ENCODE peak calls at places on chromosomes 1 and 21, in nine cellular contexts. S is CD8-positive, alpha-beta memory T cell; J is IMR-90; H is esophagus muscularis mucosa; F is lower lobe of right lung; M is heart left ventricle; I is pancreas; Z is SJSA1; T is uterus. Q is an unnamed sample.

GRCh38 chr1:93965888-93966287 is 56.7 kb upstream of the GCLM start:
- DNase-seq in Z (no peak), J (no peak), S (no peak), F (no peak), M (no peak), I (peak; percentile 16), H (peak; percentile 26), T (no peak), Q (no peak)

GRCh38 chr21:40404319-40404906 is 442.5 kb downstream of the DSCAM start:
- DNase-seq in Z (no peak), S (no peak), M (no peak), I (no peak), T (no peak), J (no peak), H (no peak), F (no peak), Q (no peak)

GRCh38 chr1:73537400-73537799 is 660.6 kb downstream of the LRRIQ3 start:
- DNase-seq in F (no peak), H (no peak), T (no peak), S (no peak), M (no peak), J (no peak), I (no peak), Z (no peak), Q (no peak)

GRCh38 chr1:2894381-2895041 is 93.0 kb upstream of the TTC34 start:
- DNase-seq in H (no peak), Z (no peak), F (no peak), M (no peak), T (no peak), S (peak; percentile 27), I (no peak), J (no peak), Q (peak; percentile 9)

GRCh38 chr1:235911876-235912275 is 45.2 kb upstream of the LYST start:
- DNase-seq in M (no peak), T (no peak), F (no peak), I (no peak), J (no peak), Z (no peak), H (no peak), S (no peak), Q (no peak)

GRCh38 chr1:55322842-55323241 is 107.7 kb upstream of the USP24 start:
- DNase-seq in S (no peak), T (no peak), Z (no peak), M (no peak), H (no peak), F (no peak), J (no peak), I (no peak), Q (no peak)

GRCh38 chr1:192600264-192600663 is 24.7 kb downstream of the RGS1 start:
- DNase-seq in H (no peak), J (no peak), M (no peak), S (no peak), Z (no peak), T (no peak), I (no peak), F (no peak), Q (no peak)

GRCh38 chr1:200039849-200040479 is 12.5 kb downstream of the NR5A2 start:
- DNase-seq in J (no peak), S (no peak), M (no peak), Z (no peak), F (no peak), T (no peak), H (no peak), I (no peak), Q (no peak)

GRCh38 chr1:152036316-152037216 is at the start of gene S100A11:
- DNase-seq in M (peak; percentile 92), I (peak; percentile 81), Z (peak; percentile 92), T (peak; percentile 88), J (peak; percentile 82), F (peak; percentile 97), S (peak; percentile 25), H (peak; percentile 96), Q (peak; percentile 60)

GRCh38 chr1:79875187-79875586 is 868.7 kb upstream of the ADGRL4 start:
- DNase-seq in Z (no peak), H (no peak), J (no peak), S (no peak), F (no peak), I (no peak), M (no peak), T (no peak), Q (no peak)

GRCh38 chr1:37755290-37755689 is 9.6 kb downstream of the EPHA10 start:
- DNase-seq in T (no peak), I (no peak), F (no peak), H (no peak), J (no peak), M (no peak), Z (no peak), S (no peak), Q (no peak)

GRCh38 chr1:41468082-41468762 is 16.3 kb downstream of the EDN2 start:
- DNase-seq in H (no peak), S (no peak), Z (no peak), F (no peak), M (no peak), T (no peak), J (no peak), I (no peak), Q (no peak)

GRCh38 chr1:243850013-243850367 is at the start of gene AKT3:
- DNase-seq in S (no peak), F (peak; percentile 78), J (no peak), M (no peak), T (no peak), Z (peak; percentile 86), I (peak; percentile 70), H (no peak), Q (no peak)

GRCh38 chr1:155207578-155208405 is at the start of gene THBS3:
- DNase-seq in Z (no peak), T (peak; percentile 75), J (peak; percentile 12), I (no peak), F (no peak), M (peak; percentile 62), S (no peak), H (no peak), Q (no peak)

GRCh38 chr1:165949335-165950130 is 122.1 kb downstream of the UCK2 start:
- DNase-seq in F (no peak), H (no peak), M (no peak), S (no peak), J (no peak), I (no peak), Z (no peak), T (no peak), Q (no peak)

GRCh38 chr21:42631142-42631541 is 22.3 kb upstream of the PDE9A start:
- DNase-seq in H (no peak), T (no peak), F (peak; percentile 10), Z (no peak), S (peak; percentile 43), M (no peak), J (no peak), I (no peak), Q (no peak)
- H3K27me3 ChIP-seq in H (no peaks in the 10 kb centered on the region), T (no peaks in the 10 kb centered on the region), F (peaks cover 6% of the 10 kb centered on the region), Z (peaks cover 4% of the 10 kb centered on the region), S (no peaks in the 10 kb centered on the region), M (no peaks in the 10 kb centered on the region), J (peaks cover 28% of the 10 kb centered on the region), I (no peaks in the 10 kb centered on the region), Q (no peaks in the 10 kb centered on the region)

DNA sequence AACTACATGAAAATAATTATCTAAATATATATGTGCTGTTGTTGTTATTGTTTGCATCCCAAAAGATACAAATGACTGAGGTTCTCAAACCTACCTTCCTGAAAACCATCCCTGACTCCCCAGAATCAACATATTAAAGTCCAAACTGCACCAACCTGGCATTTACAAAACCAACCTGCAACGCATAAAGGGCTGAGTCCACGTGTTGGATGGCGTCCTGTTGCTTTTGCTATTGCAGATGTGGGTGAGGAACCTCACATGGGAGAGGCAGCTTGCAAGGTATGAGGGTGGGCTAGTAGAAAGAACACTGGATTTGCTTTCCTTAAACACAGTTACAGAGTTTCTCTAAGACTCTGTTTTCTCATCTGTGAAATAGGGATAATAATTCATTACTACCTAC is 1.5 kb upstream of the C8B start:
- DNase-seq in M (no peak), T (no peak), F (no peak), H (no peak), S (no peak), J (no peak), I (no peak), Z (no peak), Q (no peak)
- H3K4me1 ChIP-seq in M (no peaks in the 10 kb centered on the region), T (no peaks in the 10 kb centered on the region), F (no peaks in the 10 kb centered on the region), H (no peaks in the 10 kb centered on the region), S (no peaks in the 10 kb centered on the region), J (no peaks in the 10 kb centered on the region), I (peaks cover 10% of the 10 kb centered on the region), Z (no peaks in the 10 kb centered on the region), Q (no peaks in the 10 kb centered on the region)

GRCh38 chr1:218351617-218352438 is 6.7 kb downstream of the TGFB2 start:
- DNase-seq in J (peak; percentile 66), M (no peak), I (no peak), F (no peak), T (peak; percentile 42), S (peak; percentile 28), H (no peak), Z (peak; percentile 58), Q (no peak)
- H3K4me3 ChIP-seq in J (peak overlapping the region; percentile 61), M (peak overlapping the region; percentile 36), I (no peak overlapping the region), F (peak overlapping the region; percentile 38), T (peak overlapping the region; percentile 24), S (peak overlapping the region; percentile 30), H (peak overlapping the region; percentile 48), Z (peak overlapping the region; percentile 18), Q (peak overlapping the region; percentile 53)

GRCh38 chr1:23567629-23567995 is 8.3 kb upstream of the ID3 start:
- DNase-seq in Z (no peak), S (no peak), F (peak; percentile 48), H (no peak), I (no peak), J (no peak), T (no peak), M (no peak), Q (no peak)

GRCh38 chr1:23567996-23568607 is 8.8 kb upstream of the ID3 start:
- DNase-seq in J (no peak), S (no peak), F (peak; percentile 50), M (peak; percentile 61), T (no peak), H (no peak), Z (no peak), I (no peak), Q (no peak)

GRCh38 chr1:23573574-23574182 is 14.4 kb upstream of the ID3 start:
- DNase-seq in F (no peak), T (no peak), H (no peak), Z (no peak), S (no peak), I (no peak), J (no peak), M (no peak), Q (no peak)

GRCh38 chr1:23568608-23569383 is 9.5 kb upstream of the ID3 start:
- DNase-seq in F (no peak), M (no peak), Z (no peak), I (no peak), S (no peak), H (no peak), J (no peak), T (no peak), Q (no peak)

DNA sequence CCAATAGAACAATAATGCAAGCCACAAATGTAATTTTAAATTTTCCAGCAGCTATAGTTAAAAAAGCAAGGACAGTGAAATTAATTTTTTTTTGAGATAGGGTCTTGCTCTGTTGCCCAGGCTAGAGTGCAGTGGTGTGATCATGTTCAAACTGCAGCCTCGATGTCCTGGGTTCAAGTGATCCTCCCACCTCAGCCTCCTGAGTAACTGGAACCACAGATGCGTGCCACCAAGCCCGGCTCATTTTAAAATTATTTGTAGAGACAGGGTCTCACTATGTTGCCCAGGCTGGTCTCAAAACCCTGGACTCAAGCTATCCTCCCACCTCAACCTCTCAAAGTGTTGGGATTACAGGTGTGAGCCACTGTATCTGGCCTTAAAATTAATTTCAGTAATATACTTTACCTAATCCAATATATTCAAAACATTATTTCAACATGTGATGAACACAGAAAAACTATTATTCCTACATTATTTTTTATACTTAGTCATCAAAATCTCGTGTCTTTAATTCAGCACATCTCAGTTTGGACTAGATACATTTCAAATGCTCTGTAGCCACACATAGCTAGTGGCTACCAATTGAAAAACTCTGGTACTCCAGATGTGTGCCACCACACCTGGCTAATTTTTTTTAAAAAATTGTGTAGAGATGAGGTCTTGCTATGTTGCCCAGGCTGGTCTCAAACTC is 10.8 kb upstream of the ID3 start:
- DNase-seq in I (no peak), J (no peak), T (no peak), M (no peak), F (peak; percentile 1), H (no peak), S (no peak), Z (no peak), Q (no peak)
- H3K27me3 ChIP-seq in I (no peaks in the 10 kb centered on the region), J (no peaks in the 10 kb centered on the region), T (no peaks in the 10 kb centered on the region), M (no peaks in the 10 kb centered on the region), F (no peaks in the 10 kb centered on the region), H (no peaks in the 10 kb centered on the region), S (peaks cover 13% of the 10 kb centered on the region), Z (no peaks in the 10 kb centered on the region), Q (no peaks in the 10 kb centered on the region)

Q was measured in effector memory CD4-positive, alpha-beta T cell.